ENCODE peak calls at places on chromosomes 16 and 17, in ten cellular contexts. One of them, this sample, is unnamed.

GRCh38 chr17:30333503-30334240 is at the start of gene TMIGD1:
- DNase-seq in NCI-H774: no peak
- DNase-seq in progenitor cell of endocrine pancreas: no peak
- DNase-seq in tibial artery: no peak
- DNase-seq in right lobe of liver: no peak
- DNase-seq in substantia nigra: no peak
- DNase-seq in lung microvascular endothelial cell: no peak
- DNase-seq in WTC11: no peak
- DNase-seq in neural crest cell: no peak
- DNase-seq in lower leg skin: no peak
- DNase-seq in this sample: no peak

GRCh38 chr17:50088952-50089825 is 6.0 kb upstream of the PDK2 start:
- DNase-seq in right lobe of liver: no peak
- DNase-seq in lower leg skin: no peak
- DNase-seq in substantia nigra: no peak
- DNase-seq in WTC11: no peak
- DNase-seq in progenitor cell of endocrine pancreas: no peak
- DNase-seq in NCI-H774: no peak
- DNase-seq in lung microvascular endothelial cell: no peak
- DNase-seq in tibial artery: no peak
- DNase-seq in neural crest cell: no peak
- DNase-seq in this sample: no peak

GRCh38 chr16:85685251-85685650 is 3.5 kb downstream of the GINS2 start:
- DNase-seq in neural crest cell: no peak
- DNase-seq in WTC11: no peak
- DNase-seq in tibial artery: no peak
- DNase-seq in progenitor cell of endocrine pancreas: no peak
- DNase-seq in substantia nigra: no peak
- DNase-seq in right lobe of liver: no peak
- DNase-seq in lower leg skin: no peak
- DNase-seq in NCI-H774: no peak
- DNase-seq in lung microvascular endothelial cell: no peak
- DNase-seq in this sample: no peak

GRCh38 chr16:85197611-85198566 is 85.6 kb upstream of the CIBAR2 start:
- DNase-seq in NCI-H774: no peak
- DNase-seq in lung microvascular endothelial cell: no peak
- DNase-seq in right lobe of liver: no peak
- DNase-seq in substantia nigra: no peak
- DNase-seq in lower leg skin: no peak
- DNase-seq in WTC11: no peak
- DNase-seq in progenitor cell of endocrine pancreas: no peak
- DNase-seq in tibial artery: no peak
- DNase-seq in neural crest cell: no peak
- DNase-seq in this sample: no peak

GRCh38 chr17:50432125-50432762 is 6.2 kb downstream of the ACSF2 start:
- DNase-seq in lung microvascular endothelial cell: no peak
- DNase-seq in substantia nigra: no peak
- DNase-seq in WTC11: no peak
- DNase-seq in lower leg skin: no peak
- DNase-seq in progenitor cell of endocrine pancreas: no peak
- DNase-seq in neural crest cell: no peak
- DNase-seq in right lobe of liver: no peak
- DNase-seq in tibial artery: no peak
- DNase-seq in NCI-H774: no peak
- DNase-seq in this sample: no peak

GRCh38 chr16:10833271-10833670 is 14.7 kb upstream of the TVP23A start:
- DNase-seq in NCI-H774: no peak
- DNase-seq in substantia nigra: no peak
- DNase-seq in lung microvascular endothelial cell: no peak
- DNase-seq in WTC11: no peak
- DNase-seq in tibial artery: no peak
- DNase-seq in lower leg skin: no peak
- DNase-seq in progenitor cell of endocrine pancreas: no peak
- DNase-seq in neural crest cell: no peak
- DNase-seq in right lobe of liver: no peak
- DNase-seq in this sample: no peak

GRCh38 chr17:61543786-61544415 is 47.1 kb downstream of the NACA2 start:
- DNase-seq in right lobe of liver: no peak
- DNase-seq in progenitor cell of endocrine pancreas: no peak
- DNase-seq in substantia nigra: no peak
- DNase-seq in neural crest cell: no peak
- DNase-seq in NCI-H774: no peak
- DNase-seq in tibial artery: no peak
- DNase-seq in lung microvascular endothelial cell: no peak
- DNase-seq in WTC11: no peak
- DNase-seq in lower leg skin: no peak
- DNase-seq in this sample: no peak

GRCh38 chr16:48426244-48427135 is 41.3 kb upstream of the SIAH1 start:
- DNase-seq in WTC11: no peak
- DNase-seq in substantia nigra: no peak
- DNase-seq in neural crest cell: no peak
- DNase-seq in lower leg skin: no peak
- DNase-seq in progenitor cell of endocrine pancreas: no peak
- DNase-seq in NCI-H774: no peak
- DNase-seq in tibial artery: no peak
- DNase-seq in right lobe of liver: no peak
- DNase-seq in lung microvascular endothelial cell: no peak
- DNase-seq in this sample: no peak

GRCh38 chr17:76867578-76868175 is 527 bp upstream of the MGAT5B start:
- DNase-seq in lower leg skin: no peak
- DNase-seq in neural crest cell: no peak
- DNase-seq in right lobe of liver: no peak
- DNase-seq in progenitor cell of endocrine pancreas: no peak
- DNase-seq in NCI-H774: no peak
- DNase-seq in WTC11: peak
- DNase-seq in lung microvascular endothelial cell: peak
- DNase-seq in substantia nigra: no peak
- DNase-seq in tibial artery: no peak
- DNase-seq in this sample: no peak

GRCh38 chr17:6608321-6608720 is 32.2 kb downstream of the KIAA0753 start:
- DNase-seq in WTC11: no peak
- DNase-seq in progenitor cell of endocrine pancreas: no peak
- DNase-seq in lung microvascular endothelial cell: peak
- DNase-seq in neural crest cell: no peak
- DNase-seq in tibial artery: no peak
- DNase-seq in lower leg skin: no peak
- DNase-seq in NCI-H774: no peak
- DNase-seq in right lobe of liver: no peak
- DNase-seq in substantia nigra: no peak
- DNase-seq in this sample: no peak

GRCh38 chr16:23137256-23137655 is 12.0 kb downstream of the USP31 start:
- DNase-seq in right lobe of liver: no peak
- DNase-seq in lower leg skin: no peak
- DNase-seq in lung microvascular endothelial cell: no peak
- DNase-seq in WTC11: no peak
- DNase-seq in tibial artery: no peak
- DNase-seq in neural crest cell: no peak
- DNase-seq in NCI-H774: no peak
- DNase-seq in substantia nigra: no peak
- DNase-seq in progenitor cell of endocrine pancreas: no peak
- DNase-seq in this sample: no peak

GRCh38 chr17:14095202-14095601 is 25.9 kb downstream of the COX10 start:
- DNase-seq in tibial artery: no peak
- DNase-seq in substantia nigra: no peak
- DNase-seq in lower leg skin: no peak
- DNase-seq in lung microvascular endothelial cell: no peak
- DNase-seq in neural crest cell: no peak
- DNase-seq in progenitor cell of endocrine pancreas: no peak
- DNase-seq in right lobe of liver: no peak
- DNase-seq in WTC11: no peak
- DNase-seq in NCI-H774: no peak
- DNase-seq in this sample: no peak

GRCh38 chr17:7716299-7716886 is 1.2 kb upstream of the DNAH2 start:
- DNase-seq in WTC11: no peak
- DNase-seq in lower leg skin: no peak
- DNase-seq in lung microvascular endothelial cell: no peak
- DNase-seq in tibial artery: no peak
- DNase-seq in progenitor cell of endocrine pancreas: no peak
- DNase-seq in substantia nigra: no peak
- DNase-seq in neural crest cell: no peak
- DNase-seq in right lobe of liver: no peak
- DNase-seq in NCI-H774: no peak
- DNase-seq in this sample: no peak

GRCh38 chr17:72602517-72603345 is 481.9 kb downstream of the SOX9 start:
- DNase-seq in right lobe of liver: no peak
- DNase-seq in lower leg skin: no peak
- DNase-seq in lung microvascular endothelial cell: no peak
- DNase-seq in neural crest cell: no peak
- DNase-seq in tibial artery: no peak
- DNase-seq in WTC11: peak
- DNase-seq in progenitor cell of endocrine pancreas: no peak
- DNase-seq in substantia nigra: no peak
- DNase-seq in NCI-H774: no peak
- DNase-seq in this sample: no peak

GRCh38 chr17:13759936-13760335 is 158.2 kb upstream of the HS3ST3A1 start:
- DNase-seq in lung microvascular endothelial cell: no peak
- DNase-seq in substantia nigra: no peak
- DNase-seq in right lobe of liver: no peak
- DNase-seq in NCI-H774: no peak
- DNase-seq in progenitor cell of endocrine pancreas: no peak
- DNase-seq in WTC11: no peak
- DNase-seq in lower leg skin: no peak
- DNase-seq in tibial artery: no peak
- DNase-seq in neural crest cell: no peak
- DNase-seq in this sample: no peak

GRCh38 chr16:70696952-70697600 is 11.2 kb upstream of the MTSS2 start:
- DNase-seq in substantia nigra: no peak
- DNase-seq in neural crest cell: no peak
- DNase-seq in WTC11: no peak
- DNase-seq in NCI-H774: no peak
- DNase-seq in progenitor cell of endocrine pancreas: no peak
- DNase-seq in tibial artery: no peak
- DNase-seq in right lobe of liver: no peak
- DNase-seq in lower leg skin: no peak
- DNase-seq in lung microvascular endothelial cell: peak
- DNase-seq in this sample: no peak

GRCh38 chr17:28347261-28347891 is 10.0 kb downstream of the POLDIP2 start:
- DNase-seq in lower leg skin: no peak
- DNase-seq in neural crest cell: no peak
- DNase-seq in progenitor cell of endocrine pancreas: no peak
- DNase-seq in lung microvascular endothelial cell: peak
- DNase-seq in substantia nigra: no peak
- DNase-seq in tibial artery: no peak
- DNase-seq in NCI-H774: no peak
- DNase-seq in right lobe of liver: peak
- DNase-seq in WTC11: no peak
- DNase-seq in this sample: no peak

GRCh38 chr16:11674818-11675560 is 6.7 kb downstream of the SNN start:
- DNase-seq in WTC11: no peak
- DNase-seq in neural crest cell: no peak
- DNase-seq in lung microvascular endothelial cell: peak
- DNase-seq in tibial artery: no peak
- DNase-seq in NCI-H774: no peak
- DNase-seq in substantia nigra: no peak
- DNase-seq in lower leg skin: no peak
- DNase-seq in progenitor cell of endocrine pancreas: no peak
- DNase-seq in right lobe of liver: no peak
- DNase-seq in this sample: no peak

GRCh38 chr16:87762071-87762571 is 3.7 kb downstream of the KLHDC4 start:
- DNase-seq in WTC11: no peak
- DNase-seq in progenitor cell of endocrine pancreas: no peak
- DNase-seq in lower leg skin: no peak
- DNase-seq in right lobe of liver: no peak
- DNase-seq in tibial artery: no peak
- DNase-seq in lung microvascular endothelial cell: no peak
- DNase-seq in neural crest cell: no peak
- DNase-seq in substantia nigra: no peak
- DNase-seq in NCI-H774: no peak
- DNase-seq in this sample: no peak

GRCh38 chr17:79840204-79840988 is 1.2 kb upstream of the CBX4 start:
- DNase-seq in lower leg skin: peak
- DNase-seq in substantia nigra: peak
- DNase-seq in NCI-H774: no peak
- DNase-seq in tibial artery: peak
- DNase-seq in progenitor cell of endocrine pancreas: no peak
- DNase-seq in neural crest cell: peak
- DNase-seq in lung microvascular endothelial cell: peak
- DNase-seq in right lobe of liver: peak
- DNase-seq in WTC11: peak
- DNase-seq in this sample: no peak

GRCh38 chr16:17017442-17017841 is 453.3 kb downstream of the XYLT1 start:
- DNase-seq in lung microvascular endothelial cell: no peak
- DNase-seq in neural crest cell: no peak
- DNase-seq in substantia nigra: no peak
- DNase-seq in NCI-H774: no peak
- DNase-seq in right lobe of liver: no peak
- DNase-seq in tibial artery: no peak
- DNase-seq in lower leg skin: no peak
- DNase-seq in WTC11: no peak
- DNase-seq in progenitor cell of endocrine pancreas: no peak
- DNase-seq in this sample: no peak

GRCh38 chr17:7046127-7046724 is 2.3 kb upstream of the SLC16A11 start:
- DNase-seq in tibial artery: no peak
- DNase-seq in lung microvascular endothelial cell: no peak
- DNase-seq in progenitor cell of endocrine pancreas: peak
- DNase-seq in substantia nigra: no peak
- DNase-seq in NCI-H774: no peak
- DNase-seq in right lobe of liver: no peak
- DNase-seq in WTC11: peak
- DNase-seq in lower leg skin: peak
- DNase-seq in neural crest cell: no peak
- DNase-seq in this sample: peak

GRCh38 chr16:22764662-22765302 is 49.2 kb upstream of the HS3ST2 start:
- DNase-seq in lung microvascular endothelial cell: no peak
- DNase-seq in tibial artery: no peak
- DNase-seq in lower leg skin: no peak
- DNase-seq in WTC11: no peak
- DNase-seq in progenitor cell of endocrine pancreas: no peak
- DNase-seq in right lobe of liver: no peak
- DNase-seq in neural crest cell: no peak
- DNase-seq in NCI-H774: no peak
- DNase-seq in substantia nigra: no peak
- DNase-seq in this sample: no peak

GRCh38 chr16:56289862-56290261 is 98.6 kb downstream of the GNAO1 start:
- DNase-seq in progenitor cell of endocrine pancreas: no peak
- DNase-seq in substantia nigra: no peak
- DNase-seq in lung microvascular endothelial cell: no peak
- DNase-seq in tibial artery: no peak
- DNase-seq in WTC11: no peak
- DNase-seq in lower leg skin: no peak
- DNase-seq in NCI-H774: no peak
- DNase-seq in neural crest cell: no peak
- DNase-seq in right lobe of liver: no peak
- DNase-seq in this sample: no peak

GRCh38 chr17:288802-289356 is 63.7 kb downstream of the RPH3AL start:
- DNase-seq in right lobe of liver: peak
- DNase-seq in neural crest cell: no peak
- DNase-seq in lower leg skin: no peak
- DNase-seq in tibial artery: no peak
- DNase-seq in NCI-H774: no peak
- DNase-seq in WTC11: no peak
- DNase-seq in substantia nigra: no peak
- DNase-seq in progenitor cell of endocrine pancreas: no peak
- DNase-seq in lung microvascular endothelial cell: no peak
- DNase-seq in this sample: no peak

GRCh38 chr16:78669994-78670393 is 570.5 kb downstream of the WWOX start:
- DNase-seq in neural crest cell: no peak
- DNase-seq in right lobe of liver: no peak
- DNase-seq in tibial artery: no peak
- DNase-seq in progenitor cell of endocrine pancreas: no peak
- DNase-seq in WTC11: no peak
- DNase-seq in lung microvascular endothelial cell: no peak
- DNase-seq in NCI-H774: no peak
- DNase-seq in substantia nigra: no peak
- DNase-seq in lower leg skin: no peak
- DNase-seq in this sample: no peak

GRCh38 chr16:49861299-49861698 is 5.4 kb upstream of the ZNF423 start:
- DNase-seq in progenitor cell of endocrine pancreas: no peak
- DNase-seq in neural crest cell: no peak
- DNase-seq in NCI-H774: no peak
- DNase-seq in WTC11: no peak
- DNase-seq in right lobe of liver: no peak
- DNase-seq in substantia nigra: no peak
- DNase-seq in lung microvascular endothelial cell: no peak
- DNase-seq in tibial artery: no peak
- DNase-seq in lower leg skin: no peak
- DNase-seq in this sample: no peak

GRCh38 chr17:38914741-38915638 is 10.4 kb upstream of the LASP1NB start:
- DNase-seq in lung microvascular endothelial cell: no peak
- DNase-seq in lower leg skin: peak
- DNase-seq in WTC11: peak
- DNase-seq in NCI-H774: no peak
- DNase-seq in progenitor cell of endocrine pancreas: no peak
- DNase-seq in substantia nigra: no peak
- DNase-seq in neural crest cell: no peak
- DNase-seq in tibial artery: no peak
- DNase-seq in right lobe of liver: peak
- DNase-seq in this sample: no peak

This sample was measured in NCI-H510A.